ENCODE peak calls at places on chromosomes 3 and 15, in five cellular contexts. Y is AG09309, H is GM23248, T is ovary, G is SJSA1. I is an unnamed sample.
A peak's percentile ranks its signal among the peaks of the same experiment; 100 is the strongest.

GRCh38 chr3:50807266-50807665 is 132.5 kb downstream of the DOCK3 start:
- DNase-seq in H (no peak), G (no peak), T (no peak), Y (no peak), I (no peak)

GRCh38 chr15:62899090-62899493 is 143.5 kb upstream of the TPM1 start:
- DNase-seq in G (no peak), T (no peak), Y (no peak), H (no peak), I (no peak)

GRCh38 chr15:67945951-67946700 is 106.3 kb upstream of the RNU6-1 start:
- DNase-seq in G (peak; percentile 75), H (peak; percentile 31), Y (no peak), T (peak; percentile 68), I (no peak)

GRCh38 chr3:16728762-16729745 is 123.8 kb upstream of the DAZL start:
- DNase-seq in H (peak; percentile 81), Y (no peak), T (no peak), G (no peak), I (peak; percentile 78)

GRCh38 chr3:28171962-28172361 is 69.5 kb upstream of the CMC1 start:
- DNase-seq in Y (no peak), G (no peak), T (no peak), H (no peak), I (no peak)

GRCh38 chr3:150783920-150784746 is 21.2 kb upstream of the SIAH2 start:
- DNase-seq in Y (no peak), H (no peak), T (no peak), G (no peak), I (no peak)

GRCh38 chr15:65870889-65871533 is 1.7 kb downstream of the RAB11A start:
- DNase-seq in Y (no peak), G (no peak), H (peak; percentile 74), T (no peak), I (no peak)

GRCh38 chr3:31371464-31371863 is 161.3 kb upstream of the STT3B start:
- DNase-seq in G (no peak), Y (no peak), H (no peak), T (no peak), I (no peak)

GRCh38 chr3:195178124-195178910 is 92.6 kb downstream of the XXYLT1 start:
- DNase-seq in Y (no peak), G (no peak), T (no peak), H (no peak), I (no peak)

GRCh38 chr3:31008986-31009385 is 114.5 kb upstream of the GADL1 start:
- DNase-seq in G (no peak), H (peak; percentile 51), Y (no peak), T (no peak), I (no peak)

GRCh38 chr15:64456634-64457108 is 3.7 kb upstream of the ZNF609 start:
- DNase-seq in T (no peak), H (no peak), Y (peak; percentile 24), G (no peak), I (no peak)

GRCh38 chr15:40930430-40931299 is 1.5 kb downstream of the DLL4 start:
- DNase-seq in G (no peak), Y (no peak), H (peak; percentile 37), T (no peak), I (no peak)

GRCh38 chr3:127438951-127439350 is 151.1 kb upstream of the PRR20G start:
- DNase-seq in H (no peak), Y (no peak), T (peak; percentile 8), G (peak; percentile 11), I (no peak)

GRCh38 chr3:15794842-15795562 is 2.8 kb downstream of the ANKRD28 start:
- DNase-seq in T (no peak), H (peak; percentile 64), Y (no peak), G (no peak), I (no peak)

GRCh38 chr15:78174398-78174797 is 25.2 kb downstream of the IDH3A start:
- DNase-seq in T (no peak), G (no peak), Y (no peak), H (no peak), I (no peak)

GRCh38 chr15:67853454-67853853 is 13.6 kb upstream of the RNU6-1 start:
- DNase-seq in G (no peak), Y (no peak), H (no peak), T (no peak), I (no peak)

GRCh38 chr3:906739-907138 is 186.1 kb upstream of the CNTN6 start:
- DNase-seq in G (no peak), Y (no peak), H (no peak), T (no peak), I (no peak)

GRCh38 chr15:48395532-48396011 is 64.3 kb downstream of the DUT start:
- DNase-seq in H (peak; percentile 99), T (no peak), G (no peak), Y (no peak), I (peak; percentile 67)

GRCh38 chr3:9750556-9751411 is 1.0 kb downstream of the OGG1 start:
- DNase-seq in Y (no peak), G (no peak), H (peak; percentile 64), T (no peak), I (no peak)

GRCh38 chr15:42996871-42997270 is 76.3 kb upstream of the TTBK2 start:
- DNase-seq in Y (no peak), G (no peak), T (no peak), H (no peak), I (no peak)

GRCh38 chr15:90208372-90208771 is 7.2 kb downstream of the SEMA4B start:
- DNase-seq in Y (no peak), G (no peak), T (no peak), H (no peak), I (no peak)

GRCh38 chr15:87604857-87605446 is 651.6 kb downstream of the NTRK3 start:
- DNase-seq in H (peak; percentile 18), Y (no peak), T (no peak), G (no peak), I (no peak)

GRCh38 chr15:93087825-93088199 is 1.2 kb downstream of the RGMA start:
- DNase-seq in G (no peak), T (peak; percentile 88), Y (no peak), H (peak; percentile 61), I (no peak)

GRCh38 chr15:93091465-93091864 is 2.5 kb upstream of the RGMA start:
- DNase-seq in T (no peak), Y (no peak), G (no peak), H (no peak), I (no peak)

GRCh38 chr15:93088200-93088980 is 621 bp downstream of the RGMA start:
- DNase-seq in Y (no peak), H (peak; percentile 35), T (peak; percentile 75), G (no peak), I (no peak)

GRCh38 chr15:93088981-93089854 is at the start of gene RGMA:
- DNase-seq in G (no peak), Y (no peak), H (peak; percentile 23), T (peak; percentile 77), I (no peak)

DNA sequence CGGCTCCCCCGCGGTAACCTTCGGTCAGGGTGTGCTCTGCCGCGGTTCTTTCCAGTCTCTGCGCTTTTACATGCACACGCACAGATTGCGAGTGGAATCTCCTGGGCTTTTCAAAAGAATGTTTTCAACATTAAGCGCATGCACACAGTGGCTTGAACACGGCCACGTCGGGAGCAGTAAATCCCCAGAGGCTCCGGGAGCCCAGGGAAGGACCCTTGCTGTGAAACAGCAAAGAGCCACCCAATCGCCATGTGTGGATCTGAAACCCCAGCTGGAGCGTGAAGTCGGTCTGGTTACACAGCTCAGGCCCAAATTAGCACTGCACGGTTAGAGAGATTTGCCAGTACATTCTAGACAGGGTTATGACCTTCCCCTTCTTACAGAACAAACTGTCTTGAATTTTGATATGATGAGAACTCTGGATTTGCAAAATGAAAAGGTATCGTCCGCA is 869 bp upstream of the RGMA start:
- DNase-seq in G (no peak), T (peak; percentile 55), Y (no peak), H (no peak), I (no peak)
- H3K4me3 ChIP-seq in G (no peak overlapping the region), T (peak overlapping the region; percentile 68), Y (no peak overlapping the region), H (no peak overlapping the region), I (no peak overlapping the region)

DNA sequence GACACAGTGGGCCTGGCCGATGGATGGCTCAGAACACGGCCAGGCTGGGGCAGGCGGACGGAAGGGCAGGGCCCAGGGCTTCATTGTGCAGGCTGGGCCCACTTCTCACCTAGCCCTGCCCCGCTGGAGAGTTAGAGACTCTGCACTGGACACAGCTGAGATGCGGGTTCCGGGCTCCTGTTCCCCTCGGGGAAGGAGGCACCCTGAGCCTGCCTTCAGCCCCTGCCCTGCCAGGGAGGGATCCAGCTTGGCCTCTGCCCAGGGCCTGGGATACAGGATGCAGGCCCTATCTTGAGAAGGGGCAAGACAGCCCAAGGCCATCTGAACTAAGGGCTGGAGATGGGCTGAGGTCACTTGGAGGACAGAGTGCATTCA is 110.6 kb downstream of the TMEM266 start:
- DNase-seq in H (no peak), Y (no peak), T (no peak), G (no peak), I (no peak)
- H3K4me3 ChIP-seq in H (no peak overlapping the region), Y (no peak overlapping the region), T (no peak overlapping the region), G (no peak overlapping the region), I (no peak overlapping the region)

GRCh38 chr3:56369914-56370313 is 98.4 kb downstream of the ERC2 start:
- DNase-seq in Y (no peak), T (no peak), G (no peak), H (no peak), I (no peak)

GRCh38 chr3:56365905-56366640 is 102.2 kb downstream of the ERC2 start:
- DNase-seq in Y (no peak), T (no peak), G (no peak), H (no peak), I (no peak)

GRCh38 chr3:56366641-56366984 is 101.7 kb downstream of the ERC2 start:
- DNase-seq in H (no peak), G (no peak), Y (no peak), T (no peak), I (no peak)

GRCh38 chr3:56370991-56371775 is 97.1 kb downstream of the ERC2 start:
- DNase-seq in H (no peak), Y (no peak), G (no peak), T (no peak), I (no peak)

DNA sequence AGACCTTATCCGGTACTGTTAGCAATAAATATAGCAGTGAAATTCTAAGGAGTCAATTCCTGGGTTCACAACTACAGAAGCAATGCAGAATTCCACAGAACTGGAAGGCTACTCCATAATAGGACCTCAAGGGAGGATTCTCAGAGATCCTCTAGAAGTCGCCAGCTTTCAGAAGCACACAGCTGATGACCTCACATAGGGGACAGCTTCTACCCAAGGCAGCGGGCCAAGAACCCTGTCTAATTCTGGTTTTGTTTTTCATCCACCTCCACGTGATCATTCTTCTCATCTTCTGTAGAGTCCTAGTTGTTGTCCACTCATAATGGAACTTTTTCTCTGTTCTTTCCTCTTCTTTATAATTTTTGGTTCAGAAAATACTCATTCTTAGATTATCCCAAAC is 99.4 kb downstream of the ERC2 start:
- DNase-seq in H (no peak), G (no peak), Y (no peak), T (no peak), I (no peak)
- H3K4me3 ChIP-seq in H (no peak overlapping the region), G (no peak overlapping the region), Y (no peak overlapping the region), T (no peak overlapping the region), I (no peak overlapping the region)

GRCh38 chr3:157407769-157408168 is 28.9 kb upstream of the PTX3 start:
- DNase-seq in H (no peak), G (no peak), Y (no peak), T (no peak), I (no peak)

GRCh38 chr3:157410945-157411344 is 25.7 kb upstream of the PTX3 start:
- DNase-seq in H (no peak), Y (no peak), G (no peak), T (no peak), I (no peak)

GRCh38 chr3:157405457-157405856 is 31.2 kb upstream of the PTX3 start:
- DNase-seq in T (no peak), Y (no peak), H (peak; percentile 40), G (no peak), I (peak; percentile 55)

GRCh38 chr3:157406376-157406775 is 30.3 kb upstream of the PTX3 start:
- DNase-seq in G (no peak), Y (no peak), T (no peak), H (no peak), I (no peak)

GRCh38 chr3:157408499-157409149 is 28.0 kb upstream of the PTX3 start:
- DNase-seq in Y (no peak), T (no peak), H (no peak), G (no peak), I (no peak)
- H3K4me3 ChIP-seq in Y (no peak overlapping the region), T (no peak overlapping the region), H (no peak overlapping the region), G (no peak overlapping the region), I (no peak overlapping the region)

I was measured in skeletal muscle cell.